ENCODE peak calls at places on chromosomes 12 and 14, in eight cellular contexts. T, L, E, C, I, A, Q and Y are unnamed samples.

GRCh38 chr12:128089961-128090360 is 177.0 kb upstream of the TMEM132C start:
- DNase-seq in T (no peak), L (no peak), E (no peak), C (no peak), I (no peak), A (no peak), Q (no peak), Y (no peak)

GRCh38 chr14:93036652-93037341 is 78.9 kb downstream of the ITPK1 start:
- DNase-seq in T (peak), L (no peak), E (no peak), C (no peak), I (peak), A (no peak), Q (no peak), Y (peak)

GRCh38 chr12:32671930-32672785 is 6.9 kb upstream of the DNM1L start:
- DNase-seq in T (peak), L (no peak), E (peak), C (peak), I (peak), A (peak), Q (peak), Y (peak)

GRCh38 chr14:78690836-78691235 is 520.7 kb downstream of the NRXN3 start:
- DNase-seq in T (no peak), L (no peak), E (no peak), C (no peak), I (no peak), A (no peak), Q (no peak), Y (no peak)

GRCh38 chr14:77133718-77134338 is 7.8 kb downstream of the ZDHHC22 start:
- DNase-seq in T (peak), L (no peak), E (peak), C (peak), I (peak), A (peak), Q (no peak), Y (peak)

GRCh38 chr12:108323581-108323980 is 15.5 kb downstream of the CMKLR1 start:
- DNase-seq in T (no peak), L (no peak), E (no peak), C (no peak), I (no peak), A (no peak), Q (no peak), Y (no peak)

GRCh38 chr12:41699658-41700057 is 445.0 kb downstream of the GXYLT1 start:
- DNase-seq in T (no peak), L (no peak), E (no peak), C (no peak), I (no peak), A (no peak), Q (no peak), Y (no peak)

GRCh38 chr12:121933522-121934317 is 15.3 kb downstream of the CFAP251 start:
- DNase-seq in T (no peak), L (no peak), E (no peak), C (peak), I (peak), A (no peak), Q (no peak), Y (no peak)

GRCh38 chr12:88298761-88299242 is 156.7 kb downstream of the TMTC3 start:
- DNase-seq in T (no peak), L (no peak), E (no peak), C (no peak), I (peak), A (no peak), Q (peak), Y (peak)

GRCh38 chr12:95740751-95741150 is 49.8 kb downstream of the NTN4 start:
- DNase-seq in T (no peak), L (no peak), E (no peak), C (no peak), I (peak), A (no peak), Q (no peak), Y (no peak)

GRCh38 chr14:72907886-72908285 is 14.0 kb upstream of the DPF3 start:
- DNase-seq in T (no peak), L (no peak), E (no peak), C (peak), I (peak), A (no peak), Q (no peak), Y (peak)

GRCh38 chr12:51365276-51365675 is 18.8 kb upstream of the CELA1 start:
- DNase-seq in T (no peak), L (no peak), E (no peak), C (no peak), I (no peak), A (no peak), Q (no peak), Y (no peak)

GRCh38 chr12:56839489-56840442 is 76.6 kb downstream of the HSD17B6 start:
- DNase-seq in T (peak), L (no peak), E (peak), C (peak), I (peak), A (no peak), Q (peak), Y (peak)
- TF ChIP-seq CTCF in T (peak), L (no peak), E (peak), C (peak), I (peak), A (peak), Q (peak), Y (peak)

GRCh38 chr12:77686760-77687159 is 143.9 kb upstream of the NAV3 start:
- DNase-seq in T (no peak), L (no peak), E (no peak), C (no peak), I (peak), A (peak), Q (no peak), Y (no peak)
- TF ChIP-seq CTCF in T (peak), L (no peak), E (no peak), C (peak), I (peak), A (peak), Q (peak), Y (no peak)

GRCh38 chr12:109450980-109451379 is 26.1 kb downstream of the KCTD10 start:
- DNase-seq in T (no peak), L (no peak), E (no peak), C (no peak), I (no peak), A (no peak), Q (no peak), Y (no peak)

GRCh38 chr12:109448707-109449390 is 28.3 kb downstream of the KCTD10 start:
- DNase-seq in T (no peak), L (no peak), E (no peak), C (no peak), I (no peak), A (no peak), Q (no peak), Y (no peak)

GRCh38 chr12:109448272-109448671 is 28.8 kb downstream of the KCTD10 start:
- DNase-seq in T (no peak), L (no peak), E (no peak), C (no peak), I (peak), A (no peak), Q (no peak), Y (no peak)

GRCh38 chr12:109451400-109451799 is 25.7 kb downstream of the KCTD10 start:
- DNase-seq in T (no peak), L (no peak), E (no peak), C (no peak), I (no peak), A (no peak), Q (no peak), Y (no peak)

DNA sequence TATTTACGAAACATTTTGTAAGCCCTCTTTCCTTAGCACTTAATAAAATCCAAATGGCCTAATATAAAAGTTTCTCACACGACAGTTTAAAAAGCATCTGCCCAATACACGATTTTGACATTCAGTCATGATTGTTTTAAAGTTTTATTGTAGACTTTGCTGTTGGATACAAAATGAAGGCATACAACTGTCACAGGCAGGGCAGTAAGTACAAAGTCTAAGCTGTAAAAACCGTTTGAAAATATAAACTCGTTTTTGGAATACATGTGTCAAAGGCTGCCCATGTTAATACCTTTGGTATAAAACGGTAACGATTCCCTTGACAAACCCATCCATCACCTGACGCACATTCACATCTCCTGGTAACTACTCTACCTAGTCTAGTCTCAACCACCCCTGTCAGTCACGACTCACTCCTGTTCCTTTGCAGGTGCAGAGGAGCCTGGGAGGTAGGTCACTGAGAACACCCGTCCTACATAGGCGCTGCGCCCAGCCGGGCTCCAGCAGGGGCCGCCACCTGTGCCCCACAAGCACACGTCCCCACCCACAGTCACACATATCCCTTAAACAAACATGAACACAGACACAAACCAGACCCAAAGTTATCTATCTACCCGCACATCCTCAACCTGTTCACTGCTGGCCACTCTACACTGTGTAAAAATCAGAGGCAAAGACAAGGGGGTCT is 27.1 kb downstream of the KCTD10 start:
- DNase-seq in T (no peak), L (no peak), E (no peak), C (no peak), I (no peak), A (no peak), Q (no peak), Y (no peak)
- TF ChIP-seq CTCF in T (no peak), L (no peak), E (no peak), C (no peak), I (no peak), A (no peak), Q (no peak), Y (no peak)

GRCh38 chr14:103337794-103338193 is 3.8 kb downstream of the EIF5 start:
- DNase-seq in T (no peak), L (no peak), E (no peak), C (no peak), I (no peak), A (no peak), Q (no peak), Y (no peak)
- TF ChIP-seq CTCF in T (no peak), L (no peak), E (no peak), C (no peak), I (no peak), A (no peak), Q (no peak), Y (no peak)

GRCh38 chr12:115947696-115948062 is 329.8 kb downstream of the MED13L start:
- DNase-seq in T (no peak), L (no peak), E (no peak), C (no peak), I (no peak), A (no peak), Q (no peak), Y (no peak)

GRCh38 chr12:115944851-115945496 is 332.5 kb downstream of the MED13L start:
- DNase-seq in T (no peak), L (no peak), E (no peak), C (no peak), I (no peak), A (no peak), Q (no peak), Y (no peak)

GRCh38 chr12:115946092-115946491 is 331.4 kb downstream of the MED13L start:
- DNase-seq in T (no peak), L (no peak), E (no peak), C (no peak), I (no peak), A (no peak), Q (no peak), Y (no peak)

GRCh38 chr12:115949675-115950074 is 327.8 kb downstream of the MED13L start:
- DNase-seq in T (no peak), L (no peak), E (no peak), C (no peak), I (no peak), A (no peak), Q (no peak), Y (no peak)

GRCh38 chr12:115946867-115947695 is 330.4 kb downstream of the MED13L start:
- DNase-seq in T (no peak), L (no peak), E (no peak), C (no peak), I (peak), A (no peak), Q (no peak), Y (no peak)
- TF ChIP-seq CTCF in T (peak), L (no peak), E (peak), C (peak), I (peak), A (peak), Q (peak), Y (no peak)